ENCODE peak calls at places on chromosomes 13 and 19, in ten cellular contexts. E, J, H, V, A, W, D, F, Z and S are unnamed samples.

GRCh38 chr19:12606796-12607195 is 3.8 kb downstream of the ZNF490 start:
- DNase-seq in Z (no peak), D (peak), J (no peak), H (no peak), E (no peak), F (no peak), A (no peak), V (no peak), W (no peak), S (no peak)

GRCh38 chr13:43963726-43964125 is 84.0 kb downstream of the LACC1 start:
- DNase-seq in A (no peak), W (no peak), H (peak), F (no peak), V (no peak), E (no peak), J (no peak), Z (peak), D (no peak), S (no peak)

GRCh38 chr13:80083516-80084085 is 257.3 kb downstream of the SPRY2 start:
- DNase-seq in Z (no peak), J (no peak), F (no peak), A (no peak), H (no peak), V (no peak), D (no peak), W (no peak), E (no peak), S (no peak)

GRCh38 chr13:101300531-101300930 is 115.8 kb downstream of the NALCN start:
- DNase-seq in F (no peak), Z (no peak), H (no peak), E (no peak), W (no peak), D (no peak), A (no peak), J (no peak), V (no peak), S (no peak)

GRCh38 chr19:54047626-54048025 is 16.1 kb downstream of the VSTM1 start:
- DNase-seq in F (no peak), J (no peak), E (no peak), H (no peak), D (no peak), V (no peak), W (no peak), A (no peak), Z (no peak), S (no peak)

GRCh38 chr13:90839061-90839460 is 508.4 kb upstream of the MIR17HG start:
- DNase-seq in V (no peak), D (peak), A (no peak), F (no peak), H (no peak), Z (no peak), E (peak), J (no peak), W (no peak), S (no peak)

GRCh38 chr13:79522583-79522982 is 41.6 kb downstream of the NDFIP2 start:
- DNase-seq in F (no peak), Z (no peak), A (no peak), V (peak), W (no peak), D (peak), E (no peak), H (no peak), J (no peak), S (no peak)

GRCh38 chr19:23991170-23991569 is 76.5 kb downstream of the ZNF726 start:
- DNase-seq in F (no peak), J (no peak), E (no peak), Z (no peak), D (peak), W (no peak), A (no peak), V (peak), H (no peak), S (no peak)

GRCh38 chr13:28659611-28659970 is 661 bp downstream of the POMP start:
- DNase-seq in A (no peak), F (no peak), E (no peak), D (peak), Z (no peak), V (peak), W (no peak), J (no peak), H (no peak), S (no peak)

GRCh38 chr13:29883941-29884518 is 33.6 kb upstream of the UBL3 start:
- DNase-seq in W (no peak), J (no peak), A (no peak), H (no peak), E (no peak), F (no peak), D (no peak), Z (no peak), V (no peak), S (peak)

GRCh38 chr13:19089315-19089714 is 92.3 kb downstream of the TUBA3C start:
- DNase-seq in E (no peak), W (no peak), J (no peak), Z (no peak), V (no peak), H (no peak), F (no peak), A (no peak), D (no peak), S (no peak)

GRCh38 chr13:94300401-94300800 is 179.1 kb downstream of the DCT start:
- DNase-seq in V (no peak), F (no peak), W (no peak), A (no peak), E (no peak), H (peak), J (no peak), Z (no peak), D (no peak), S (no peak)

GRCh38 chr13:74129500-74130144 is 4.6 kb downstream of the KLF12 start:
- DNase-seq in H (no peak), W (no peak), V (no peak), A (peak), J (no peak), F (no peak), Z (no peak), D (no peak), E (no peak), S (no peak)

GRCh38 chr19:14494910-14495677 is 833 bp downstream of the GIPC1 start:
- DNase-seq in H (no peak), V (no peak), F (no peak), Z (no peak), A (no peak), J (no peak), D (peak), W (no peak), E (no peak), S (no peak)

GRCh38 chr19:42281175-42282035 is 12.4 kb downstream of the CIC start:
- DNase-seq in H (peak), W (no peak), V (no peak), E (peak), F (no peak), D (peak), J (peak), Z (peak), A (peak), S (peak)

GRCh38 chr19:2050349-2050990 is 574 bp downstream of the MKNK2 start:
- DNase-seq in D (no peak), A (no peak), H (peak), J (no peak), Z (no peak), W (peak), F (no peak), E (no peak), V (no peak), S (no peak)

GRCh38 chr13:46492946-46493345 is 60.0 kb upstream of the LRCH1 start:
- DNase-seq in J (no peak), H (peak), V (peak), F (no peak), Z (peak), W (peak), A (no peak), D (peak), E (peak), S (peak)

GRCh38 chr13:51999525-51999924 is 11.7 kb downstream of the ATP7B start:
- DNase-seq in E (no peak), A (peak), Z (no peak), W (peak), V (no peak), D (peak), H (no peak), F (no peak), J (peak), S (no peak)

GRCh38 chr19:44876930-44877530 is 14.0 kb upstream of the TOMM40 start:
- DNase-seq in V (no peak), Z (no peak), D (no peak), W (no peak), A (no peak), H (no peak), F (no peak), E (no peak), J (no peak), S (no peak)

GRCh38 chr13:113120300-113121182 is 2.1 kb upstream of the F10 start:
- DNase-seq in D (no peak), A (no peak), E (no peak), H (no peak), V (no peak), W (no peak), F (no peak), Z (no peak), J (peak), S (no peak)

GRCh38 chr19:49127674-49128544 is 8.6 kb downstream of the PPFIA3 start:
- DNase-seq in J (peak), D (peak), V (peak), H (peak), E (peak), F (peak), Z (peak), W (peak), A (peak), S (peak)

GRCh38 chr19:13026478-13026999 is 31.3 kb downstream of the NFIX start:
- DNase-seq in E (no peak), H (no peak), A (no peak), F (no peak), Z (no peak), D (peak), V (no peak), J (no peak), W (no peak), S (no peak)

GRCh38 chr19:58157045-58157728 is 6.6 kb upstream of the ZNF329 start:
- DNase-seq in A (no peak), F (no peak), J (no peak), W (no peak), E (no peak), D (no peak), Z (no peak), H (no peak), V (no peak), S (no peak)

GRCh38 chr13:100044936-100045335 is 44.0 kb upstream of the PCCA start:
- DNase-seq in V (no peak), A (no peak), J (no peak), W (no peak), F (no peak), E (no peak), D (no peak), Z (no peak), H (no peak), S (no peak)

GRCh38 chr19:6091771-6092291 is 18.5 kb downstream of the RFX2 start:
- DNase-seq in Z (no peak), V (no peak), J (no peak), D (no peak), H (no peak), F (no peak), A (no peak), W (no peak), E (no peak), S (no peak)

GRCh38 chr19:6095760-6096159 is 14.5 kb downstream of the RFX2 start:
- DNase-seq in H (no peak), Z (no peak), V (no peak), W (no peak), J (no peak), A (no peak), F (no peak), D (no peak), E (no peak), S (no peak)

GRCh38 chr19:6088677-6089063 is 21.6 kb downstream of the RFX2 start:
- DNase-seq in V (peak), Z (no peak), D (peak), A (no peak), W (no peak), H (no peak), J (no peak), E (no peak), F (no peak), S (no peak)

GRCh38 chr19:6090634-6091033 is 19.7 kb downstream of the RFX2 start:
- DNase-seq in A (no peak), D (no peak), H (no peak), V (no peak), F (no peak), W (no peak), Z (no peak), J (no peak), E (no peak), S (no peak)

GRCh38 chr19:6092329-6093286 is 17.7 kb downstream of the RFX2 start:
- DNase-seq in W (peak), D (peak), J (peak), H (peak), E (peak), Z (peak), F (peak), A (peak), V (peak), S (peak)
- TF ChIP-seq CTCF in W (no peak), D (peak), J (no peak), H (no peak), E (no peak), Z (no peak), F (peak), A (peak), V (no peak), S (no peak)

DNA sequence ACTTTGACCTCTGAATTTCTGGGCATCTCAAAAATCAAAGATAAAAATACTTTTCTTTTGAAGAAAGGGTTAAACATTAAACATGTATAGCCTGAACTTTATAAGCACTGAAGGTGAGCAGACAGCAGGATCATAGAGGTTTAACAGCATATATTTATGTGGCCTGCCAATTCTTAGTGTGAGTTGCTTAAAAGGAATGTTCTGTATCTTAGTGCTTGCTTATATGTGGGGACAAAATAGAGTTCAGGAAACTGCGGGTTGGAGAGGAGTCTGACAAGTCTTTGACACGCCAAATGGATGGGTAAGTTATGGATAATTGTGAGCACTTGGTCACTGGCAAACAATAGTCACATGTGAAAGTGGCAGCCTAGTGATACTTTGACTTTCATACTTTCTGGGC is 1419.4 kb upstream of the SPRY2 start:
- DNase-seq in V (no peak), A (no peak), F (no peak), E (no peak), H (no peak), D (peak), J (no peak), Z (no peak), W (no peak), S (no peak)
- TF ChIP-seq CTCF in V (no peak), A (no peak), F (no peak), E (no peak), H (no peak), D (no peak), J (no peak), Z (no peak), W (no peak), S (no peak)

DNA sequence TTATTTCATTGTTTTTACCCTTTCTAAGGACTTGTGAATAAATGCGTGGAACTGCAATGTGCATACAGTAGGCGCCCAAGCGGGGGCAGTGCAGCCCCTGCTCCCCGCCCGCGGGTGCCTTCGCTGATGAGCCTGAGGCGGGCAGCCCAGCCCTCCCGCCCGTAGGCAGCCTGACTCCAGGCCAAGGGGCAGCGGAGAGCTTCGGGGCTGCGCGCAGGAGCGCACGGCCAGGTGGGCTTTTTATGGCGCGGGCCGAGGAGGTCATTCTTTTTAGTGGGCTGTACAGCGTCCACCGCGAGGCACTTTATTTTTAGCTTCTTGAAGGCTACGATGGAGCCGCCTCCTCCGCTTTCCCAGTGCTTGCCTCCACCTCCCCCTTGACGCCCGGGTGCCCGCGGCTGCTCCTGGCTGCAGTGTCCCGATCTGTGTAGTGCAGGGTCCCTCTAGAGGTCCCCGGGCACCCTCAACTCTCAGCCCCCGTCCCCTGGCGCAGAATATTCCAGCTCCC is 60.5 kb downstream of the CCNE1 start:
- DNase-seq in V (no peak), Z (peak), A (no peak), W (peak), J (no peak), E (no peak), D (peak), H (peak), F (no peak), S (no peak)
- TF ChIP-seq CTCF in V (peak), Z (peak), A (peak), W (peak), J (peak), E (peak), D (peak), H (peak), F (no peak), S (peak)

GRCh38 chr13:109998808-109999528 is 212.6 kb upstream of the IRS2 start:
- DNase-seq in E (peak), J (no peak), V (peak), Z (no peak), A (no peak), H (no peak), D (peak), F (no peak), W (no peak), S (no peak)
- TF ChIP-seq CTCF in E (no peak), J (no peak), V (no peak), Z (no peak), A (no peak), H (no peak), D (no peak), F (no peak), W (no peak), S (no peak)

GRCh38 chr13:97512732-97513131 is 78.8 kb downstream of the RAP2A start:
- DNase-seq in E (no peak), A (no peak), V (no peak), D (no peak), J (no peak), W (no peak), F (no peak), H (no peak), Z (no peak), S (no peak)
- TF ChIP-seq CTCF in E (no peak), A (no peak), V (no peak), D (no peak), J (no peak), W (no peak), F (no peak), H (no peak), Z (no peak), S (no peak)